ENCODE peak calls at places on chromosomes 3 and 15, in ten cellular contexts. V is Panc1, C is uterus, R is AG09319, K is transverse colon, I is H9, D is fibroblast of pulmonary artery, Y is A549, S is lower lobe of right lung, T is foreskin fibroblast. L is an unnamed sample.

GRCh38 chr15:51319539-51319938 is 18.9 kb downstream of the CYP19A1 start:
- DNase-seq in V (no peak), C (no peak), R (no peak), K (no peak), I (no peak), D (no peak), Y (no peak), S (no peak), T (no peak), L (no peak)

GRCh38 chr15:98754283-98755022 is 106.1 kb downstream of the IGF1R start:
- DNase-seq in V (peak; percentile 24), C (no peak), R (no peak), K (no peak), I (no peak), D (peak; percentile 49), Y (peak; percentile 53), S (no peak), T (no peak), L (no peak)

GRCh38 chr3:48636149-48636548 is 888 bp upstream of the SLC26A6 start:
- DNase-seq in V (no peak), C (no peak), R (no peak), K (no peak), I (no peak), D (no peak), Y (no peak), S (no peak), T (peak; percentile 38), L (no peak)

GRCh38 chr3:18424213-18424861 is 802 bp downstream of the SATB1 start:
- DNase-seq in V (no peak), C (no peak), R (no peak), K (peak; percentile 15), I (peak; percentile 56), D (no peak), Y (no peak), S (peak; percentile 50), T (no peak), L (no peak)

GRCh38 chr3:49333091-49333490 is 6.8 kb downstream of the USP4 start:
- DNase-seq in V (no peak), C (no peak), R (no peak), K (no peak), I (no peak), D (peak; percentile 35), Y (no peak), S (peak; percentile 86), T (no peak), L (no peak)

GRCh38 chr3:11907667-11908660 is 61.3 kb upstream of the TAMM41 start:
- DNase-seq in V (no peak), C (no peak), R (no peak), K (no peak), I (no peak), D (peak; percentile 2), Y (no peak), S (no peak), T (peak; percentile 40), L (peak; percentile 75)

GRCh38 chr3:105353485-105354161 is 13.1 kb upstream of the ALCAM start:
- DNase-seq in V (no peak), C (no peak), R (no peak), K (no peak), I (peak; percentile 63), D (no peak), Y (peak; percentile 17), S (peak; percentile 62), T (peak; percentile 53), L (no peak)

GRCh38 chr3:146223401-146224373 is 27.2 kb downstream of the PLSCR4 start:
- DNase-seq in V (no peak), C (no peak), R (no peak), K (peak; percentile 16), I (no peak), D (no peak), Y (peak; percentile 87), S (no peak), T (no peak), L (no peak)

GRCh38 chr3:126887686-126888085 is 95.2 kb upstream of the PLXNA1 start:
- DNase-seq in V (no peak), C (no peak), R (no peak), K (no peak), I (no peak), D (no peak), Y (no peak), S (no peak), T (no peak), L (no peak)

GRCh38 chr15:70589221-70589620 is 174.1 kb downstream of the UACA start:
- DNase-seq in V (no peak), C (no peak), R (no peak), K (no peak), I (peak; percentile 2), D (peak; percentile 59), Y (no peak), S (no peak), T (peak; percentile 54), L (no peak)

GRCh38 chr3:80334534-80334933 is 566.7 kb upstream of the ROBO1 start:
- DNase-seq in V (no peak), C (no peak), R (no peak), K (no peak), I (no peak), D (no peak), Y (no peak), S (no peak), T (no peak), L (no peak)

GRCh38 chr3:172846103-172846561 is 95.6 kb downstream of the ECT2 start:
- DNase-seq in V (no peak), C (no peak), R (no peak), K (no peak), I (no peak), D (peak; percentile 8), Y (no peak), S (no peak), T (no peak), L (no peak)

GRCh38 chr3:171602072-171602471 is 141.9 kb upstream of the TNIK start:
- DNase-seq in V (no peak), C (no peak), R (no peak), K (no peak), I (no peak), D (no peak), Y (no peak), S (no peak), T (no peak), L (no peak)

GRCh38 chr3:123997543-123997942 is 5.6 kb upstream of the ROPN1 start:
- DNase-seq in V (no peak), C (no peak), R (no peak), K (no peak), I (no peak), D (no peak), Y (no peak), S (no peak), T (no peak), L (no peak)

GRCh38 chr3:41863024-41863423 is 98.9 kb downstream of the ULK4 start:
- DNase-seq in V (no peak), C (no peak), R (no peak), K (no peak), I (peak; percentile 63), D (no peak), Y (peak; percentile 11), S (no peak), T (no peak), L (no peak)
- TF ChIP-seq CTCF in V (no peak), C (no peak), R (no peak), K (no peak), I (peak; percentile 65), D (peak; percentile 2), Y (no peak), S (no peak), T (no peak), L (peak; percentile 17)

GRCh38 chr3:179449621-179450020 is 1.6 kb downstream of the GNB4 start:
- DNase-seq in V (no peak), C (no peak), R (no peak), K (no peak), I (no peak), D (peak; percentile 24), Y (no peak), S (no peak), T (peak; percentile 42), L (no peak)

GRCh38 chr3:179450321-179450720 is 949 bp downstream of the GNB4 start:
- DNase-seq in V (no peak), C (no peak), R (no peak), K (no peak), I (no peak), D (peak; percentile 29), Y (no peak), S (no peak), T (peak; percentile 39), L (no peak)

GRCh38 chr3:179447251-179447650 is 4.0 kb downstream of the GNB4 start:
- DNase-seq in V (no peak), C (no peak), R (no peak), K (no peak), I (no peak), D (no peak), Y (no peak), S (no peak), T (no peak), L (no peak)

GRCh38 chr3:179450901-179451334 is 352 bp downstream of the GNB4 start:
- DNase-seq in V (no peak), C (peak; percentile 41), R (no peak), K (peak; percentile 9), I (no peak), D (peak; percentile 32), Y (peak; percentile 8), S (no peak), T (peak; percentile 67), L (no peak)

DNA sequence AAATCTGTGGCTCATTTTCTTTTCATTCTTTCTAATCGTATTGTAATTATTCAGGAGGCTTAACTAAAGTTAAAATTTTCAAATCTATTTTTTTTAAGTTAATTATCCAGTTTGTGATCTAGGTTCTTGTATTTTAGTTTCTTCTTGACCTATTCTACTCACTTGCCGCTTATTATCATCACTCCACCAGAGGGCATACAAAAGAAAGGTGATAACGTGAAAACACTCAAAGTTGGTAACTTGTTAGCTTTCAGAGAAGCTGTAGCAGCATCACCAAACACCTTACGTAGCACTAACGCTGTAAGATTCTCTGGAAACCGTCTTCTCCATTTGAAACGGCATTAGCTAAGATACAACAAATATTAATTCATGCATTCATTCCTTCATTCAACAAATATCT is 4.8 kb downstream of the GNB4 start:
- DNase-seq in V (no peak), C (no peak), R (no peak), K (no peak), I (no peak), D (peak; percentile 58), Y (peak; percentile 24), S (no peak), T (peak; percentile 54), L (no peak)
- TF ChIP-seq CTCF in V (peak; percentile 60), C (no peak), R (peak; percentile 39), K (no peak), I (peak; percentile 65), D (peak; percentile 41), Y (peak; percentile 34), S (peak; percentile 25), T (peak; percentile 39), L (peak; percentile 48)

GRCh38 chr3:15636028-15636709 is 34.6 kb downstream of the BTD start:
- DNase-seq in V (no peak), C (peak; percentile 33), R (peak; percentile 72), K (no peak), I (no peak), D (peak; percentile 89), Y (peak; percentile 78), S (no peak), T (peak; percentile 96), L (no peak)
- TF ChIP-seq CTCF in V (no peak), C (no peak), R (no peak), K (no peak), I (no peak), D (no peak), Y (no peak), S (no peak), T (no peak), L (no peak)

DNA sequence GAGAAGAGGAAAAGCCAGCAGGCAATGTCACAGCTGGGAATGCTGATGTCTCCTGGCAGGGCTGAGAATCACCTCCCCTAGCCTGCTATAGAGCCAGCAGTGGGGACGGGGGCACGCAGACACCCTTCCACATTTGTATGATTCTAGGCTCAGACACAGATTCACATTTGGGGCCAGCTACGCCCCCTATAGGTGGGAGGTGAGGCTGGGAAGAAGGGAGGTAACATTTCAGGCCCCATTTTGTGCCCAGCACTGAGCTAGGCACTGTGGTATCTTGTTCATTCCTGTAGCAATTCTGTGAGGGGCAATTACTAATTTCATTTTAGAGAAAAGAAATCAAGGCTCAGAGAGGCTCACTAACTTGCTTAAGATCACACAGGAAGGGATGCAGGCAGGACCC is 15.9 kb upstream of the ACAD9 start:
- DNase-seq in V (no peak), C (no peak), R (no peak), K (no peak), I (no peak), D (no peak), Y (no peak), S (no peak), T (no peak), L (no peak)
- TF ChIP-seq CTCF in V (no peak), C (no peak), R (peak; percentile 28), K (peak; percentile 7), I (peak; percentile 66), D (peak; percentile 25), Y (no peak), S (peak; percentile 25), T (no peak), L (peak; percentile 32)

L was measured in osteocyte.